ENCODE peak calls at places on chromosomes 2 and 18, in seven cellular contexts. Z is fibroblast of the aortic adventitia, Q is breast epithelium, C is NCI-H2081 treated with DMSO at 0.1 percent for 48 hours, P is midbrain, U is body of pancreas, M is pulmonary artery endothelial cell. N is an unnamed sample.
A peak's percentile ranks its signal among the peaks of the same experiment; 100 is the strongest.

GRCh38 chr2:70385966-70386595 is 84.2 kb upstream of the FAM136A start:
- DNase-seq in Z (peak; percentile 2), Q (no peak), C (no peak), P (no peak), U (no peak), M (no peak), N (no peak)

GRCh38 chr2:128260239-128261138 is 58.2 kb downstream of the HS6ST1 start:
- DNase-seq in Z (peak; percentile 90), Q (no peak), C (no peak), P (peak; percentile 85), U (no peak), M (peak; percentile 66), N (no peak)

GRCh38 chr2:11873346-11873745 is 126.9 kb downstream of the LPIN1 start:
- DNase-seq in Z (no peak), Q (no peak), C (no peak), P (no peak), U (no peak), M (no peak), N (no peak)

GRCh38 chr18:57202881-57203280 is 56.0 kb downstream of the BOD1L2 start:
- DNase-seq in Z (no peak), Q (no peak), C (no peak), P (no peak), U (no peak), M (no peak), N (no peak)

GRCh38 chr2:230893881-230894781 is 29.4 kb downstream of the ITM2C start:
- DNase-seq in Z (no peak), Q (peak; percentile 37), C (no peak), P (peak; percentile 57), U (no peak), M (no peak), N (no peak)

GRCh38 chr2:190205643-190206042 is 114.0 kb downstream of the HIBCH start:
- DNase-seq in Z (peak; percentile 89), Q (no peak), C (no peak), P (no peak), U (no peak), M (no peak), N (no peak)

GRCh38 chr2:241030333-241030680 is 31.9 kb downstream of the SNED1 start:
- DNase-seq in Z (no peak), Q (no peak), C (no peak), P (no peak), U (no peak), M (no peak), N (no peak)

GRCh38 chr2:64649626-64650025 is 4.1 kb downstream of the SERTAD2 start:
- DNase-seq in Z (no peak), Q (peak; percentile 74), C (no peak), P (no peak), U (peak; percentile 61), M (no peak), N (no peak)

GRCh38 chr2:29068513-29068912 is 5.8 kb downstream of the PCARE start:
- DNase-seq in Z (no peak), Q (peak; percentile 35), C (no peak), P (no peak), U (no peak), M (no peak), N (no peak)